ENCODE peak calls at places on chromosome 10, in eight cellular contexts. One of them, this sample, is unnamed.

GRCh38 chr10:86261933-86262665 is 104.5 kb downstream of the GRID1 start:
- DNase-seq in GM12891: peak; percentile 47
- DNase-seq in upper lobe of left lung: peak; percentile 44
- DNase-seq in lower leg skin: peak; percentile 81
- DNase-seq in suprapubic skin: peak; percentile 76
- DNase-seq in adrenal gland: no peak
- DNase-seq in breast epithelium: no peak
- DNase-seq in ovary: no peak
- DNase-seq in this sample: no peak

GRCh38 chr10:96044686-96045085 is 1.3 kb downstream of the CCNJ start:
- DNase-seq in GM12891: no peak
- DNase-seq in upper lobe of left lung: no peak
- DNase-seq in lower leg skin: no peak
- DNase-seq in suprapubic skin: no peak
- DNase-seq in adrenal gland: no peak
- DNase-seq in breast epithelium: no peak
- DNase-seq in ovary: no peak
- DNase-seq in this sample: no peak

GRCh38 chr10:43679509-43679908 is 30.8 kb upstream of the ZNF32 start:
- DNase-seq in GM12891: no peak
- DNase-seq in upper lobe of left lung: peak; percentile 89
- DNase-seq in lower leg skin: peak; percentile 91
- DNase-seq in suprapubic skin: no peak
- DNase-seq in adrenal gland: no peak
- DNase-seq in breast epithelium: peak; percentile 74
- DNase-seq in ovary: no peak
- DNase-seq in this sample: peak; percentile 54

GRCh38 chr10:16280595-16280994 is 156.2 kb upstream of the PTER start:
- DNase-seq in GM12891: no peak
- DNase-seq in upper lobe of left lung: no peak
- DNase-seq in lower leg skin: no peak
- DNase-seq in suprapubic skin: no peak
- DNase-seq in adrenal gland: no peak
- DNase-seq in breast epithelium: no peak
- DNase-seq in ovary: no peak
- DNase-seq in this sample: no peak

GRCh38 chr10:100930368-100930767 is 17.6 kb downstream of the SLF2 start:
- DNase-seq in GM12891: no peak
- DNase-seq in upper lobe of left lung: no peak
- DNase-seq in lower leg skin: no peak
- DNase-seq in suprapubic skin: no peak
- DNase-seq in adrenal gland: no peak
- DNase-seq in breast epithelium: no peak
- DNase-seq in ovary: no peak
- DNase-seq in this sample: no peak

GRCh38 chr10:91604936-91605534 is 27.8 kb downstream of the PPP1R3C start:
- DNase-seq in GM12891: no peak
- DNase-seq in upper lobe of left lung: no peak
- DNase-seq in lower leg skin: no peak
- DNase-seq in suprapubic skin: no peak
- DNase-seq in adrenal gland: no peak
- DNase-seq in breast epithelium: no peak
- DNase-seq in ovary: no peak
- DNase-seq in this sample: no peak

GRCh38 chr10:4208499-4208898 is 423.5 kb upstream of the KLF6 start:
- DNase-seq in GM12891: no peak
- DNase-seq in upper lobe of left lung: no peak
- DNase-seq in lower leg skin: no peak
- DNase-seq in suprapubic skin: no peak
- DNase-seq in adrenal gland: no peak
- DNase-seq in breast epithelium: no peak
- DNase-seq in ovary: no peak
- DNase-seq in this sample: no peak

GRCh38 chr10:89555688-89556445 is 20.5 kb upstream of the SLC16A12 start:
- DNase-seq in GM12891: no peak
- DNase-seq in upper lobe of left lung: no peak
- DNase-seq in lower leg skin: no peak
- DNase-seq in suprapubic skin: no peak
- DNase-seq in adrenal gland: no peak
- DNase-seq in breast epithelium: no peak
- DNase-seq in ovary: no peak
- DNase-seq in this sample: no peak

GRCh38 chr10:83978681-83979383 is 160.5 kb upstream of the GHITM start:
- DNase-seq in GM12891: no peak
- DNase-seq in upper lobe of left lung: no peak
- DNase-seq in lower leg skin: no peak
- DNase-seq in suprapubic skin: no peak
- DNase-seq in adrenal gland: no peak
- DNase-seq in breast epithelium: no peak
- DNase-seq in ovary: no peak
- DNase-seq in this sample: no peak

GRCh38 chr10:4595920-4596319 is 230.1 kb upstream of the AKR1E2 start:
- DNase-seq in GM12891: no peak
- DNase-seq in upper lobe of left lung: no peak
- DNase-seq in lower leg skin: no peak
- DNase-seq in suprapubic skin: no peak
- DNase-seq in adrenal gland: no peak
- DNase-seq in breast epithelium: no peak
- DNase-seq in ovary: no peak
- DNase-seq in this sample: no peak

GRCh38 chr10:99827906-99828305 is 45.5 kb downstream of the ABCC2 start:
- DNase-seq in GM12891: no peak
- DNase-seq in upper lobe of left lung: no peak
- DNase-seq in lower leg skin: no peak
- DNase-seq in suprapubic skin: no peak
- DNase-seq in adrenal gland: no peak
- DNase-seq in breast epithelium: no peak
- DNase-seq in ovary: no peak
- DNase-seq in this sample: no peak

GRCh38 chr10:107971973-107972372 is 807.5 kb upstream of the SORCS1 start:
- DNase-seq in GM12891: no peak
- DNase-seq in upper lobe of left lung: no peak
- DNase-seq in lower leg skin: no peak
- DNase-seq in suprapubic skin: no peak
- DNase-seq in adrenal gland: no peak
- DNase-seq in breast epithelium: no peak
- DNase-seq in ovary: no peak
- DNase-seq in this sample: no peak

GRCh38 chr10:69679736-69680135 is 49.7 kb downstream of the FAM241B start:
- DNase-seq in GM12891: no peak
- DNase-seq in upper lobe of left lung: no peak
- DNase-seq in lower leg skin: no peak
- DNase-seq in suprapubic skin: no peak
- DNase-seq in adrenal gland: no peak
- DNase-seq in breast epithelium: no peak
- DNase-seq in ovary: no peak
- DNase-seq in this sample: no peak

GRCh38 chr10:133261726-133262325 is 14.8 kb downstream of the ADAM8 start:
- DNase-seq in GM12891: peak; percentile 94
- DNase-seq in upper lobe of left lung: peak; percentile 91
- DNase-seq in lower leg skin: peak; percentile 97
- DNase-seq in suprapubic skin: peak; percentile 92
- DNase-seq in adrenal gland: peak; percentile 93
- DNase-seq in breast epithelium: peak; percentile 87
- DNase-seq in ovary: peak; percentile 94
- DNase-seq in this sample: peak; percentile 87

GRCh38 chr10:93420091-93420490 is 62.0 kb downstream of the MYOF start:
- DNase-seq in GM12891: no peak
- DNase-seq in upper lobe of left lung: no peak
- DNase-seq in lower leg skin: no peak
- DNase-seq in suprapubic skin: no peak
- DNase-seq in adrenal gland: no peak
- DNase-seq in breast epithelium: no peak
- DNase-seq in ovary: no peak
- DNase-seq in this sample: peak; percentile 46

GRCh38 chr10:13922591-13922990 is 335.8 kb downstream of the PRPF18 start:
- DNase-seq in GM12891: no peak
- DNase-seq in upper lobe of left lung: no peak
- DNase-seq in lower leg skin: no peak
- DNase-seq in suprapubic skin: no peak
- DNase-seq in adrenal gland: no peak
- DNase-seq in breast epithelium: no peak
- DNase-seq in ovary: no peak
- DNase-seq in this sample: no peak

GRCh38 chr10:49633327-49634045 is 19.6 kb downstream of the CHAT start:
- DNase-seq in GM12891: no peak
- DNase-seq in upper lobe of left lung: no peak
- DNase-seq in lower leg skin: peak; percentile 80
- DNase-seq in suprapubic skin: peak; percentile 69
- DNase-seq in adrenal gland: no peak
- DNase-seq in breast epithelium: peak; percentile 24
- DNase-seq in ovary: no peak
- DNase-seq in this sample: no peak

GRCh38 chr10:19816420-19817250 is at the start of gene PLXDC2:
- DNase-seq in GM12891: no peak
- DNase-seq in upper lobe of left lung: peak; percentile 56
- DNase-seq in lower leg skin: peak; percentile 90
- DNase-seq in suprapubic skin: peak; percentile 84
- DNase-seq in adrenal gland: peak; percentile 56
- DNase-seq in breast epithelium: no peak
- DNase-seq in ovary: peak; percentile 61
- DNase-seq in this sample: peak; percentile 45

GRCh38 chr10:116272497-116273221 is at the start of gene GFRA1:
- DNase-seq in GM12891: no peak
- DNase-seq in upper lobe of left lung: no peak
- DNase-seq in lower leg skin: peak; percentile 88
- DNase-seq in suprapubic skin: no peak
- DNase-seq in adrenal gland: peak; percentile 32
- DNase-seq in breast epithelium: peak; percentile 58
- DNase-seq in ovary: peak; percentile 36
- DNase-seq in this sample: no peak

GRCh38 chr10:102114861-102115618 is 5.1 kb downstream of the LDB1 start:
- DNase-seq in GM12891: peak; percentile 84
- DNase-seq in upper lobe of left lung: peak; percentile 95
- DNase-seq in lower leg skin: peak; percentile 98
- DNase-seq in suprapubic skin: peak; percentile 96
- DNase-seq in adrenal gland: peak; percentile 92
- DNase-seq in breast epithelium: peak; percentile 92
- DNase-seq in ovary: peak; percentile 88
- DNase-seq in this sample: peak; percentile 88

GRCh38 chr10:47140752-47141348 is 159.1 kb upstream of the GDF10 start:
- DNase-seq in GM12891: no peak
- DNase-seq in upper lobe of left lung: no peak
- DNase-seq in lower leg skin: no peak
- DNase-seq in suprapubic skin: no peak
- DNase-seq in adrenal gland: no peak
- DNase-seq in breast epithelium: no peak
- DNase-seq in ovary: no peak
- DNase-seq in this sample: peak; percentile 76

GRCh38 chr10:2019281-2019680 is 282.0 kb upstream of the ADARB2 start:
- DNase-seq in GM12891: no peak
- DNase-seq in upper lobe of left lung: no peak
- DNase-seq in lower leg skin: no peak
- DNase-seq in suprapubic skin: no peak
- DNase-seq in adrenal gland: no peak
- DNase-seq in breast epithelium: no peak
- DNase-seq in ovary: no peak
- DNase-seq in this sample: no peak

GRCh38 chr10:107718868-107719267 is 554.4 kb upstream of the SORCS1 start:
- DNase-seq in GM12891: no peak
- DNase-seq in upper lobe of left lung: no peak
- DNase-seq in lower leg skin: no peak
- DNase-seq in suprapubic skin: no peak
- DNase-seq in adrenal gland: no peak
- DNase-seq in breast epithelium: no peak
- DNase-seq in ovary: no peak
- DNase-seq in this sample: no peak

GRCh38 chr10:80453392-80453714 is 757 bp upstream of the TSPAN14 start:
- DNase-seq in GM12891: no peak
- DNase-seq in upper lobe of left lung: no peak
- DNase-seq in lower leg skin: no peak
- DNase-seq in suprapubic skin: no peak
- DNase-seq in adrenal gland: no peak
- DNase-seq in breast epithelium: no peak
- DNase-seq in ovary: peak; percentile 41
- DNase-seq in this sample: no peak

GRCh38 chr10:80455461-80456345 is 1.6 kb downstream of the TSPAN14 start:
- DNase-seq in GM12891: no peak
- DNase-seq in upper lobe of left lung: no peak
- DNase-seq in lower leg skin: no peak
- DNase-seq in suprapubic skin: no peak
- DNase-seq in adrenal gland: no peak
- DNase-seq in breast epithelium: no peak
- DNase-seq in ovary: no peak
- DNase-seq in this sample: no peak

GRCh38 chr10:80452688-80453391 is 1.3 kb upstream of the TSPAN14 start:
- DNase-seq in GM12891: no peak
- DNase-seq in upper lobe of left lung: no peak
- DNase-seq in lower leg skin: no peak
- DNase-seq in suprapubic skin: no peak
- DNase-seq in adrenal gland: no peak
- DNase-seq in breast epithelium: no peak
- DNase-seq in ovary: no peak
- DNase-seq in this sample: no peak

GRCh38 chr10:80453715-80454525 is at the start of gene TSPAN14:
- DNase-seq in GM12891: peak; percentile 83
- DNase-seq in upper lobe of left lung: peak; percentile 90
- DNase-seq in lower leg skin: peak; percentile 96
- DNase-seq in suprapubic skin: peak; percentile 92
- DNase-seq in adrenal gland: peak; percentile 86
- DNase-seq in breast epithelium: peak; percentile 76
- DNase-seq in ovary: peak; percentile 88
- DNase-seq in this sample: peak; percentile 89

GRCh38 chr10:80454526-80455460 is 683 bp downstream of the TSPAN14 start:
- DNase-seq in GM12891: peak; percentile 47
- DNase-seq in upper lobe of left lung: peak; percentile 59
- DNase-seq in lower leg skin: peak; percentile 92
- DNase-seq in suprapubic skin: no peak
- DNase-seq in adrenal gland: peak; percentile 45
- DNase-seq in breast epithelium: no peak
- DNase-seq in ovary: peak; percentile 61
- DNase-seq in this sample: peak; percentile 36
- TF ChIP-seq POLR2A in GM12891: no peak
- TF ChIP-seq POLR2A in upper lobe of left lung: no peak
- TF ChIP-seq POLR2A in lower leg skin: no peak
- TF ChIP-seq POLR2A in suprapubic skin: no peak
- TF ChIP-seq POLR2A in adrenal gland: no peak
- TF ChIP-seq POLR2A in breast epithelium: no peak
- TF ChIP-seq POLR2A in ovary: no peak
- TF ChIP-seq POLR2A in this sample: no peak

GRCh38 chr10:117532451-117533107 is 10.0 kb upstream of the EMX2 start:
- DNase-seq in GM12891: no peak
- DNase-seq in upper lobe of left lung: no peak
- DNase-seq in lower leg skin: peak; percentile 85
- DNase-seq in suprapubic skin: peak; percentile 74
- DNase-seq in adrenal gland: no peak
- DNase-seq in breast epithelium: no peak
- DNase-seq in ovary: no peak
- DNase-seq in this sample: peak; percentile 43
- TF ChIP-seq POLR2A in GM12891: no peak
- TF ChIP-seq POLR2A in upper lobe of left lung: no peak
- TF ChIP-seq POLR2A in lower leg skin: no peak
- TF ChIP-seq POLR2A in suprapubic skin: no peak
- TF ChIP-seq POLR2A in adrenal gland: no peak
- TF ChIP-seq POLR2A in breast epithelium: no peak
- TF ChIP-seq POLR2A in ovary: no peak
- TF ChIP-seq POLR2A in this sample: peak; percentile 38

GRCh38 chr10:80408198-80409085 is at the start of gene PRXL2A:
- DNase-seq in GM12891: peak; percentile 95
- DNase-seq in upper lobe of left lung: peak; percentile 89
- DNase-seq in lower leg skin: peak; percentile 97
- DNase-seq in suprapubic skin: peak; percentile 86
- DNase-seq in adrenal gland: peak; percentile 82
- DNase-seq in breast epithelium: peak; percentile 84
- DNase-seq in ovary: peak; percentile 88
- DNase-seq in this sample: peak; percentile 82
- TF ChIP-seq POLR2A in GM12891: no peak
- TF ChIP-seq POLR2A in upper lobe of left lung: peak; percentile 65
- TF ChIP-seq POLR2A in lower leg skin: no peak
- TF ChIP-seq POLR2A in suprapubic skin: no peak
- TF ChIP-seq POLR2A in adrenal gland: no peak
- TF ChIP-seq POLR2A in breast epithelium: no peak
- TF ChIP-seq POLR2A in ovary: peak; percentile 26
- TF ChIP-seq POLR2A in this sample: peak; percentile 74

GRCh38 chr10:5735119-5735518 is 50.5 kb downstream of the TASOR2 start:
- DNase-seq in GM12891: no peak
- DNase-seq in upper lobe of left lung: no peak
- DNase-seq in lower leg skin: no peak
- DNase-seq in suprapubic skin: no peak
- DNase-seq in adrenal gland: no peak
- DNase-seq in breast epithelium: no peak
- DNase-seq in ovary: no peak
- DNase-seq in this sample: no peak
- TF ChIP-seq POLR2A in GM12891: no peak
- TF ChIP-seq POLR2A in upper lobe of left lung: no peak
- TF ChIP-seq POLR2A in lower leg skin: no peak
- TF ChIP-seq POLR2A in suprapubic skin: no peak
- TF ChIP-seq POLR2A in adrenal gland: no peak
- TF ChIP-seq POLR2A in breast epithelium: no peak
- TF ChIP-seq POLR2A in ovary: no peak
- TF ChIP-seq POLR2A in this sample: no peak